ENCODE peak calls at places on chromosomes 2 and 18, in four cellular contexts. A is stimulated activated CD8-positive, alpha-beta memory T cell treated with anti-CD3 and anti-CD28 coated beads, Interleukin-4, amount 100 ng/mL, for 4 hours; T is amniotic stem cell; P is NCI-H748 treated with DMSO at 0.1 percent for 48 hours. Z is an unnamed sample.

GRCh38 chr2:58644992-58645391 is 403.9 kb upstream of the FANCL start:
- DNase-seq in A (no peak), T (no peak), P (no peak), Z (no peak)

GRCh38 chr18:50218432-50219197 is 23.7 kb upstream of the MYO5B start:
- DNase-seq in A (no peak), T (no peak), P (no peak), Z (no peak)

GRCh38 chr2:127024769-127025356 is 82.1 kb downstream of the BIN1 start:
- DNase-seq in A (no peak), T (peak; percentile 7), P (peak; percentile 42), Z (no peak)

GRCh38 chr18:27114842-27115241 is 70.3 kb downstream of the CHST9 start:
- DNase-seq in A (no peak), T (no peak), P (no peak), Z (no peak)

GRCh38 chr18:8849696-8850095 is 144.3 kb downstream of the MTCL1 start:
- DNase-seq in A (no peak), T (no peak), P (no peak), Z (peak; percentile 76)

GRCh38 chr18:74064510-74064909 is 83.1 kb downstream of the FBXO15 start:
- DNase-seq in A (no peak), T (no peak), P (no peak), Z (no peak)

GRCh38 chr2:59885536-59885935 is 667.9 kb downstream of the BCL11A start:
- DNase-seq in A (no peak), T (no peak), P (no peak), Z (no peak)

GRCh38 chr2:182241936-182242335 is 184.9 kb downstream of the PDE1A start:
- DNase-seq in A (no peak), T (no peak), P (no peak), Z (no peak)

GRCh38 chr2:74806913-74807312 is 27.0 kb upstream of the HK2 start:
- DNase-seq in A (no peak), T (no peak), P (no peak), Z (no peak)

GRCh38 chr2:108981846-108982245 is 7.2 kb downstream of the EDAR start:
- DNase-seq in A (no peak), T (no peak), P (no peak), Z (no peak)

GRCh38 chr2:529425-529824 is 147.8 kb downstream of the TMEM18 start:
- DNase-seq in A (no peak), T (peak; percentile 15), P (peak; percentile 51), Z (no peak)

GRCh38 chr2:172671506-172671905 is 64.1 kb upstream of the RAPGEF4 start:
- DNase-seq in A (no peak), T (no peak), P (no peak), Z (no peak)

GRCh38 chr18:22207022-22207758 is 37.8 kb downstream of the GATA6 start:
- DNase-seq in A (no peak), T (no peak), P (no peak), Z (no peak)

GRCh38 chr2:222318026-222318711 is 19.4 kb upstream of the PAX3 start:
- DNase-seq in A (no peak), T (no peak), P (peak; percentile 76), Z (peak; percentile 47)

GRCh38 chr2:219688560-219689445 is 61.4 kb downstream of the SLC4A3 start:
- DNase-seq in A (no peak), T (no peak), P (no peak), Z (peak; percentile 64)

GRCh38 chr18:8063733-8064132 is 496.6 kb downstream of the PTPRM start:
- DNase-seq in A (no peak), T (no peak), P (peak; percentile 39), Z (no peak)

GRCh38 chr18:55821219-55821618 is 233.2 kb upstream of the TCF4 start:
- DNase-seq in A (no peak), T (no peak), P (no peak), Z (peak; percentile 34)